ENCODE peak calls at places on chromosomes 6 and 20, in nine cellular contexts. K is stomach, C is suprapubic skin, F is HepG2, W is GM12878, N is SK-N-SH, P is K562, Q is transverse colon, M is upper lobe of left lung. B is an unnamed sample.

GRCh38 chr6:21444861-21445260 is 148.7 kb upstream of the SOX4 start:
- DNase-seq in K (no peak), C (no peak), F (no peak), W (no peak), N (no peak), P (no peak), Q (no peak), M (no peak), B (no peak)

GRCh38 chr6:71480577-71480976 is 192.0 kb downstream of the OGFRL1 start:
- DNase-seq in K (no peak), C (no peak), F (no peak), W (no peak), N (no peak), P (no peak), Q (no peak), M (no peak), B (no peak)

GRCh38 chr6:151627689-151628444 is 134.1 kb downstream of the CCDC170 start:
- DNase-seq in K (no peak), C (no peak), F (peak; percentile 21), W (peak; percentile 8), N (no peak), P (no peak), Q (no peak), M (no peak), B (no peak)

GRCh38 chr6:7742214-7742613 is 16.3 kb downstream of the BMP6 start:
- DNase-seq in K (no peak), C (no peak), F (no peak), W (no peak), N (no peak), P (no peak), Q (no peak), M (no peak), B (no peak)

GRCh38 chr6:113779656-113780055 is 77.5 kb upstream of the MARCKS start:
- DNase-seq in K (no peak), C (no peak), F (no peak), W (no peak), N (no peak), P (no peak), Q (no peak), M (no peak), B (no peak)

GRCh38 chr20:1094706-1095220 is 23.6 kb upstream of the PSMF1 start:
- DNase-seq in K (no peak), C (no peak), F (no peak), W (no peak), N (peak; percentile 42), P (no peak), Q (no peak), M (no peak), B (no peak)

GRCh38 chr20:41072919-41073318 is 44.3 kb downstream of the TOP1 start:
- DNase-seq in K (no peak), C (no peak), F (no peak), W (no peak), N (no peak), P (peak; percentile 39), Q (no peak), M (no peak), B (no peak)

GRCh38 chr6:47309326-47310130 is at the start of gene TNFRSF21:
- DNase-seq in K (peak; percentile 94), C (peak; percentile 97), F (peak; percentile 92), W (peak; percentile 32), N (peak; percentile 93), P (peak; percentile 95), Q (peak; percentile 95), M (peak; percentile 93), B (peak; percentile 96)

GRCh38 chr20:51767018-51767866 is 948 bp downstream of the ATP9A start:
- DNase-seq in K (peak; percentile 92), C (no peak), F (peak; percentile 83), W (no peak), N (peak; percentile 90), P (peak; percentile 38), Q (peak; percentile 93), M (peak; percentile 94), B (peak; percentile 85)

GRCh38 chr6:43386492-43386891 is 17.0 kb upstream of the ZNF318 start:
- DNase-seq in K (no peak), C (no peak), F (peak; percentile 21), W (no peak), N (peak; percentile 52), P (no peak), Q (no peak), M (no peak), B (no peak)

GRCh38 chr20:9978395-9979004 is 56.3 kb upstream of the ANKEF1 start:
- DNase-seq in K (no peak), C (no peak), F (peak; percentile 82), W (peak; percentile 41), N (peak; percentile 66), P (peak; percentile 18), Q (peak; percentile 15), M (peak; percentile 35), B (no peak)

GRCh38 chr6:135830452-135830851 is 21.0 kb upstream of the PDE7B start:
- DNase-seq in K (no peak), C (no peak), F (no peak), W (no peak), N (no peak), P (no peak), Q (no peak), M (no peak), B (no peak)

GRCh38 chr6:135832186-135832585 is 19.3 kb upstream of the PDE7B start:
- DNase-seq in K (no peak), C (no peak), F (no peak), W (no peak), N (no peak), P (no peak), Q (no peak), M (no peak), B (no peak)

GRCh38 chr6:135830971-135831370 is 20.5 kb upstream of the PDE7B start:
- DNase-seq in K (no peak), C (no peak), F (no peak), W (no peak), N (no peak), P (no peak), Q (no peak), M (no peak), B (no peak)

GRCh38 chr6:135837735-135838449 is 13.6 kb upstream of the PDE7B start:
- DNase-seq in K (no peak), C (no peak), F (no peak), W (no peak), N (no peak), P (no peak), Q (no peak), M (no peak), B (no peak)

GRCh38 chr6:135833806-135834205 is 17.7 kb upstream of the PDE7B start:
- DNase-seq in K (no peak), C (no peak), F (no peak), W (no peak), N (no peak), P (no peak), Q (no peak), M (no peak), B (no peak)
- TF ChIP-seq POLR2AphosphoS5 in K (no peak), C (no peak), F (no peak), W (no peak), N (no peak), P (no peak), Q (no peak), M (no peak), B (no peak)

GRCh38 chr6:159103396-159104162 is 58.8 kb upstream of the TAGAP start:
- DNase-seq in K (no peak), C (no peak), F (no peak), W (no peak), N (no peak), P (no peak), Q (no peak), M (peak; percentile 15), B (no peak)

GRCh38 chr6:159105716-159106115 is 60.9 kb upstream of the TAGAP start:
- DNase-seq in K (no peak), C (no peak), F (no peak), W (no peak), N (no peak), P (no peak), Q (no peak), M (no peak), B (no peak)

GRCh38 chr6:159102373-159103160 is 57.8 kb upstream of the TAGAP start:
- DNase-seq in K (no peak), C (no peak), F (no peak), W (no peak), N (no peak), P (no peak), Q (no peak), M (no peak), B (no peak)

GRCh38 chr6:159104931-159105330 is 60.1 kb upstream of the TAGAP start:
- DNase-seq in K (no peak), C (no peak), F (no peak), W (no peak), N (no peak), P (no peak), Q (peak; percentile 40), M (peak; percentile 15), B (no peak)

GRCh38 chr6:159104163-159104885 is 59.5 kb upstream of the TAGAP start:
- DNase-seq in K (peak; percentile 76), C (no peak), F (peak; percentile 23), W (no peak), N (peak; percentile 86), P (peak; percentile 80), Q (peak; percentile 76), M (peak; percentile 80), B (peak; percentile 75)
- TF ChIP-seq EP300 in K (no peak), C (no peak), F (no peak), W (no peak), N (no peak), P (no peak), Q (no peak), M (no peak), B (no peak)

GRCh38 chr20:63895202-63895885 is 418 bp downstream of the DNAJC5 start:
- DNase-seq in K (no peak), C (no peak), F (no peak), W (no peak), N (no peak), P (no peak), Q (no peak), M (no peak), B (no peak)
- H3K4me1 ChIP-seq in K (peaks cover 60% of the 10 kb centered on the region), C (peaks cover 38% of the 10 kb centered on the region), F (peaks cover 45% of the 10 kb centered on the region), W (peaks cover 7% of the 10 kb centered on the region), N (peaks cover 7% of the 10 kb centered on the region), P (peaks cover 50% of the 10 kb centered on the region), Q (peaks cover 16% of the 10 kb centered on the region), M (peaks cover 64% of the 10 kb centered on the region), B (peaks cover 36% of the 10 kb centered on the region)

GRCh38 chr6:132132420-132132819 is 181.2 kb upstream of the CCN2 start:
- DNase-seq in K (no peak), C (no peak), F (no peak), W (no peak), N (no peak), P (no peak), Q (no peak), M (no peak), B (no peak)

GRCh38 chr6:132128424-132128823 is 177.3 kb upstream of the CCN2 start:
- DNase-seq in K (no peak), C (no peak), F (no peak), W (no peak), N (no peak), P (no peak), Q (no peak), M (no peak), B (no peak)

GRCh38 chr6:132131777-132132176 is 180.6 kb upstream of the CCN2 start:
- DNase-seq in K (no peak), C (no peak), F (peak; percentile 61), W (no peak), N (no peak), P (no peak), Q (no peak), M (no peak), B (no peak)

GRCh38 chr6:132131351-132131750 is 180.2 kb upstream of the CCN2 start:
- DNase-seq in K (no peak), C (no peak), F (no peak), W (no peak), N (no peak), P (no peak), Q (no peak), M (no peak), B (no peak)

GRCh38 chr6:132130530-132131298 is 179.5 kb upstream of the CCN2 start:
- DNase-seq in K (no peak), C (no peak), F (no peak), W (no peak), N (no peak), P (no peak), Q (peak; percentile 10), M (no peak), B (peak; percentile 71)
- TF ChIP-seq POLR2AphosphoS5 in K (peak; percentile 27), C (no peak), F (no peak), W (no peak), N (no peak), P (no peak), Q (peak; percentile 33), M (no peak), B (peak; percentile 41)

B was measured in sigmoid colon.